ENCODE peak calls at places on chromosome 22, in four cellular contexts. A is mammary epithelial cell; U is CD8-positive, alpha-beta T cell; I is CD4-positive, alpha-beta T cell. K is an unnamed sample. For H3K9me3, the result is how much of the 10 kb centered on the place peaks cover.

GRCh38 chr22:35749808-35750207 is 32.1 kb downstream of the APOL5 start:
- DNase-seq in A (no peak), U (no peak), I (no peak), K (no peak)

GRCh38 chr22:38756631-38757463 is 1.0 kb upstream of the SUN2 start:
- DNase-seq in A (no peak), U (no peak), I (no peak), K (no peak)

GRCh38 chr22:41230399-41230785 is 10.3 kb downstream of the CHADL start:
- DNase-seq in U (no peak), A (no peak), I (no peak), K (no peak)

GRCh38 chr22:21922370-21923162 is 30.1 kb downstream of the PPM1F start:
- DNase-seq in A (no peak), U (no peak), I (no peak), K (no peak)

GRCh38 chr22:42799462-42800405 is 57.3 kb downstream of the ARFGAP3 start:
- DNase-seq in A (peak), U (no peak), I (no peak), K (no peak)

GRCh38 chr22:24093855-24094254 is 82.8 kb downstream of the CABIN1 start:
- DNase-seq in A (no peak), I (no peak), U (no peak), K (no peak)

GRCh38 chr22:50734986-50735738 is 2.8 kb upstream of the ACR start:
- DNase-seq in U (no peak), A (no peak), I (no peak), K (no peak)

GRCh38 chr22:29300807-29301601 is 5.4 kb upstream of the GAS2L1 start:
- DNase-seq in I (no peak), U (no peak), A (no peak), K (no peak)

GRCh38 chr22:29093501-29093921 is 20.7 kb downstream of the KREMEN1 start:
- DNase-seq in A (no peak), U (no peak), I (no peak), K (no peak)

GRCh38 chr22:35597692-35598395 is 19.3 kb downstream of the MB start:
- DNase-seq in U (no peak), I (no peak), A (no peak), K (no peak)

GRCh38 chr22:36692280-36692679 is 11.3 kb downstream of the CACNG2 start:
- DNase-seq in U (no peak), I (no peak), A (no peak), K (no peak)

GRCh38 chr22:36775589-36775965 is 342 bp downstream of the IFT27 start:
- DNase-seq in I (peak), A (peak), U (peak), K (peak)

GRCh38 chr22:24506802-24507438 is 11.8 kb downstream of the UPB1 start:
- DNase-seq in U (no peak), I (no peak), A (no peak), K (no peak)

GRCh38 chr22:27761652-27762051 is 39.9 kb downstream of the MN1 start:
- DNase-seq in U (no peak), I (no peak), A (no peak), K (no peak)

GRCh38 chr22:42080287-42080686 is 787 bp downstream of the SMDT1 start:
- DNase-seq in I (no peak), A (peak), U (no peak), K (no peak)

GRCh38 chr22:24536089-24536488 is 18.8 kb downstream of the GUCD1 start:
- DNase-seq in A (no peak), U (no peak), I (no peak), K (no peak)

GRCh38 chr22:27220349-27220748 is 563.0 kb downstream of the MIAT start:
- DNase-seq in U (no peak), A (peak), I (no peak), K (no peak)

GRCh38 chr22:41656515-41656914 is 32.2 kb downstream of the SNU13 start:
- DNase-seq in A (no peak), I (no peak), U (no peak), K (no peak)

GRCh38 chr22:37496651-37497599 is 10.7 kb upstream of the MFNG start:
- DNase-seq in I (no peak), A (peak), U (no peak), K (no peak)

DNA sequence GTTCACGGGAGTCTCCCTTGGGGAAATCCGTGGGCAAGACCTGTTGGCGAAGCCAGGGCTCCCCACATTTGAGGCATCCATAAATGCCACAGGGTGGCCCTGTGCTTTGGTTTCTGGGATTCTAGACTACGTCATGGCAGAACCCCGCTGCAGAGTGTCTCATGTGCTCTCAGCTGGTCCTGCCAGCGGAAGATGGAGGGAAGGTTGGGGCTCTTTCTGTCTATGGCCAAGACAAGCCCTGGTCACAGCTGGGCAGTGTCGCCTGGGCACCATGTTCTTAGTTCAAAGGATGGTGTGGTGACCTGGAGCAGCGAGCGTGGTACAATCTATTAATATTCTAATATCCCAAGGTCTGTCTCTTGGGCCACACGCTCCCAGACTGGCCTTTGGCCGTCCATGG is 511.7 kb downstream of the TBC1D22A start:
- DNase-seq in A (no peak), I (no peak), U (no peak), K (no peak)
- H3K9me3 ChIP-seq in A (under half), I (under half), U (under half), K (under half)

GRCh38 chr22:47333625-47334024 is 571.2 kb downstream of the TBC1D22A start:
- DNase-seq in A (peak), I (no peak), U (no peak), K (no peak)

GRCh38 chr22:47335958-47336357 is 573.5 kb downstream of the TBC1D22A start:
- DNase-seq in U (no peak), I (no peak), A (no peak), K (no peak)

GRCh38 chr22:47335460-47335859 is 573.0 kb downstream of the TBC1D22A start:
- DNase-seq in I (no peak), U (no peak), A (no peak), K (no peak)

GRCh38 chr22:47334596-47334995 is 572.1 kb downstream of the TBC1D22A start:
- DNase-seq in I (no peak), U (no peak), A (no peak), K (no peak)

DNA sequence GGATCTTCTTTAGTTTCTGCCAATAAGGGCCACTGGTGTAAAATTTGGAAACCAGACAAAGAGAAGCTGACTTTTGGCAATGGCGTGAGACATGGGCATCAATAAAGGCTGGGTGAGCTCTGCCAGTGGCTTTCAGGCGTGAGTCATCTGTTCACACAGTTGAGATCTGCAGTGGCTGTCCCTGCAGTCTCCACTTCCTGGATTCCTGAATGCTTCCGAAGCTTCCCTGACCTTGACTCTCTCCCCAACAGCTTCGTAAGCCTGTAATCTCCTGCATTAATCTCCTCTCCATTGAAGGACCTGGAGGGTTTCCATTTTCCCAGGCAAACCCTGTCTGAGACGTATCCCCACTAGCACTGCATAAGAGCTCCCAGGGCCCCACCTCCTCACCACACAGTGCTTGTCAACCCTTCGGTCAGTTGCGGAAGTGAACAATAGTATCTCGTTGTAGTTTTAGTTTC is 574.7 kb downstream of the TBC1D22A start:
- DNase-seq in I (no peak), A (no peak), U (no peak), K (no peak)
- H3K9me3 ChIP-seq in I (under half), A (under half), U (under half), K (under half)

GRCh38 chr22:49527611-49528419 is 299.9 kb downstream of the BRD1 start:
- DNase-seq in I (no peak), A (no peak), U (no peak), K (no peak)

GRCh38 chr22:49530671-49531532 is 296.8 kb downstream of the BRD1 start:
- DNase-seq in I (no peak), A (no peak), U (no peak), K (no peak)

GRCh38 chr22:49525776-49526535 is 301.7 kb downstream of the BRD1 start:
- DNase-seq in I (no peak), A (no peak), U (no peak), K (no peak)

GRCh38 chr22:49525366-49525765 is 302.3 kb downstream of the BRD1 start:
- DNase-seq in A (no peak), I (no peak), U (no peak), K (no peak)

GRCh38 chr22:49528420-49528720 is 299.3 kb downstream of the BRD1 start:
- DNase-seq in I (no peak), U (no peak), A (no peak), K (no peak)
- H3K9me3 ChIP-seq in I (under half), U (under half), A (under half), K (under half)

DNA sequence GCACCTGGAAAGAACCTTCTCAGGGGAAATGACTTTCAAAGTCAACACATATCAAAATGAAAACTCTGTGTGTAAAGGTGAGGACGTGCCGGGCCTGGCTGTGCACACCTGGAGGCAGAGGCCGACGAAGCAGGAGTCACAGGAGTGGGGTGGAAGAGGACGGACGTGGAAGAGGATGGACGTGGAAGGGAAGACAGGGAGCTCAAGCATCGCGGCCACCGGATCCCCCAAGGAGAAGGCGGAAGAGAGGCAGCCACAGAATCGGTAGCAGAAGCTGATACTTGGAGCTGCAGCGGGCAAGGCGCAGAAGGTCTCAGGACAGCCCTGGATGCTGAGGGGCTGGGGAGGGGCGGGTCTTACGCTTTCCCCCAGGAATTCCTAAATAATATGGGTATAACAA is 519.8 kb downstream of the BRD1 start:
- DNase-seq in U (no peak), I (no peak), A (no peak), K (no peak)
- H3K9me3 ChIP-seq in U (under half), I (under half), A (under half), K (under half)

GRCh38 chr22:30985561-30986208 is 16.6 kb downstream of the TUG1 start:
- DNase-seq in A (no peak), I (no peak), U (no peak), K (no peak)

GRCh38 chr22:30984317-30984716 is 15.3 kb downstream of the TUG1 start:
- DNase-seq in I (no peak), U (no peak), A (no peak), K (no peak)

GRCh38 chr22:30982501-30982900 is 13.4 kb downstream of the TUG1 start:
- DNase-seq in U (no peak), I (no peak), A (no peak), K (no peak)

GRCh38 chr22:30978304-30978962 is 9.4 kb downstream of the TUG1 start:
- DNase-seq in I (no peak), U (no peak), A (no peak), K (no peak)

GRCh38 chr22:30979932-30980331 is 10.9 kb downstream of the TUG1 start:
- DNase-seq in A (no peak), I (no peak), U (no peak), K (no peak)
- H3K9me3 ChIP-seq in A (under half), I (half or more), U (under half), K (under half)

DNA sequence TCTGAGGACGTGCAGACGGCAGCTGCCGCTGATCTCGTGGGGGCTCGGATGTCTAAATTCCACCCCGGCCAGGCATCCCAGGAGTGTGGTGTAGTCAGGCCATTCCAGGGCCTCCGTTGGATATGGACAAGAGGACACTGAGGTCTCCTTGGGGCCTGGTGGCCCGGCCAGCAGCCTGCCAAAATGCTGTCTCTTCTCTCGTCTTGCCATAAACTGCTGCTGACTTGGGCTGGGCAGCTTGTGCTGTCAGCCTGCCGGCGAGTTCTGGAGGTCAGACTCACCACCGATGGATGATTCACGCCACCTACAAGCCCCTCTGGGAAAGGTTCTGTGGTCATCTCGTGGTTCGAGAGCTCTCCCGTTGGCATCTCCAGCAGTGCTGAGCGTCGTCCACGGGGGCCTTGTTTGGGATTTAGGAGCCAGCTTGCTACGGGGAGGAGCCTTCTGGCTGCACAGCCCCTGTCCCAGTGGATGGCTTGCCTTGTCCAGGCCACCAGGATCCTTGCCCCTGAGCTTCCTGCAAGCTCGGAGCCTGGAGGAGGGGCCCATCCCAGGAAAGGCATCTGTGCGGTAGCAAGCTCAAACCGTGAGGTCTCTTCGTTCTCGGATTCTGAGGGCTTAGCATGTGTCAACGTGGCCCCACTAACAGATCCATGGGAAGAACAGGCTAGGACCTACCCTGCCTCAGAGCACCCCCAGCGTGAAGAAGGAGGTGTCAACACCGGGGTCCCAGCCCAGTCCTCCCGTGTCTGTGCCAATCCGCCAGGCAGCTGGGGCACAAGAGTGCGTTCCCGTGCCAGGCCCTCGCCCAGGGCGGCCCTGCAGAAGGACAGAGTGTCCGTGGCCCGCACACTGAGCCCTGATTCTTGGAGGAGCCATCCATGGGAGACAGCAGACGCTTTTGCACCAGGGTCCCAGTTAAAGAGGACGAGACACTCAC is 1114.1 kb downstream of the BRD1 start:
- DNase-seq in I (no peak), A (no peak), U (no peak), K (no peak)
- H3K9me3 ChIP-seq in I (under half), A (under half), U (under half), K (under half)

GRCh38 chr22:47209077-47209514 is 446.6 kb downstream of the TBC1D22A start:
- DNase-seq in U (no peak), I (no peak), A (no peak), K (no peak)

GRCh38 chr22:47210686-47211085 is 448.2 kb downstream of the TBC1D22A start:
- DNase-seq in A (no peak), I (no peak), U (no peak), K (no peak)

GRCh38 chr22:47210112-47210657 is 447.7 kb downstream of the TBC1D22A start:
- DNase-seq in U (no peak), A (no peak), I (no peak), K (no peak)

GRCh38 chr22:47207846-47208554 is 445.6 kb downstream of the TBC1D22A start:
- DNase-seq in U (no peak), A (no peak), I (no peak), K (no peak)

GRCh38 chr22:47209547-47210023 is 447.1 kb downstream of the TBC1D22A start:
- DNase-seq in I (no peak), A (no peak), U (no peak), K (no peak)
- H3K9me3 ChIP-seq in I (under half), A (under half), U (under half), K (under half)

GRCh38 chr22:46263208-46263575 is at the start of gene PKDREJ:
- DNase-seq in A (no peak), U (no peak), I (no peak), K (no peak)

GRCh38 chr22:46256358-46256958 is 6.4 kb upstream of the CDPF1 start:
- DNase-seq in A (no peak), U (no peak), I (no peak), K (no peak)

GRCh38 chr22:46260038-46260437 is 3.1 kb downstream of the PKDREJ start:
- DNase-seq in I (no peak), A (no peak), U (no peak), K (no peak)

GRCh38 chr22:46262449-46263207 is 515 bp downstream of the PKDREJ start:
- DNase-seq in A (no peak), U (no peak), I (no peak), K (no peak)

GRCh38 chr22:46259374-46259773 is 3.8 kb downstream of the PKDREJ start:
- DNase-seq in A (no peak), U (no peak), I (no peak), K (no peak)
- H3K9me3 ChIP-seq in A (under half), U (under half), I (under half), K (under half)

DNA sequence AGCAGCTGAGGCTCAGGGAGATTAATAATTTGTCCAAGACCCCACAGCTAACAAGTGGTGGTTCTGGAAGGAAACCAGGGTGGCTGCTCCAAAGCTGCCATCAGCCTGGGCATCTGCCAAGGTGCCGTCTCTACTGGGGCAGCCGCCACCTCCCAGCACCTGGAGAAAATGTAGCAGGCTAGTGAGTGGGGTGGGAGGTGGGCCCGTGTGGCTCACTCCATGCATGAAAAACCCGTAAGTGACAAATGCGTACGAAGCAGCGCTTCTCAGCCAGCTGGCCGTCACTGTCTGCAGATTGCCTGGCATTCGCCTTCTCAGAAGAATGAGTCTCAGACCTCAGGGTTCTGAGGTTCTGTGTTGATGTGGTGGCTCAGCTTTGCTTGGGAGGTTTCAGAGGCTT is 976.8 kb downstream of the TBC1D22A start:
- DNase-seq in A (no peak), U (no peak), I (no peak), K (no peak)
- H3K9me3 ChIP-seq in A (under half), U (under half), I (under half), K (under half)

GRCh38 chr22:47374273-47374771 is 611.9 kb downstream of the TBC1D22A start:
- DNase-seq in U (no peak), A (no peak), I (no peak), K (no peak)
- H3K9me3 ChIP-seq in U (under half), A (under half), I (under half), K (under half)

K was measured in T-helper 17 cell.